ENCODE peak calls at places on chromosomes 16 and 17, in five cellular contexts. P is HEK293T, W is aorta, M is HS-27A, S is HT-29. K is an unnamed sample.
A peak's percentile ranks its signal among the peaks of the same experiment; 100 is the strongest.

GRCh38 chr17:74454197-74455024 is 12.0 kb upstream of the CD300A start:
- DNase-seq in P (no peak), S (peak; percentile 86), W (peak; percentile 94), M (no peak), K (peak; percentile 96)

GRCh38 chr16:68496689-68497088 is 42.4 kb upstream of the ZFP90 start:
- DNase-seq in S (no peak), P (no peak), M (no peak), W (no peak), K (no peak)

GRCh38 chr17:82228278-82228841 is 482 bp upstream of the SLC16A3 start:
- DNase-seq in S (peak; percentile 54), P (no peak), W (no peak), M (no peak), K (peak; percentile 90)

GRCh38 chr16:55955845-55956244 is 80.7 kb upstream of the CES5A start:
- DNase-seq in P (no peak), M (no peak), S (no peak), W (no peak), K (peak; percentile 86)

GRCh38 chr17:69819316-69820087 is 255.5 kb upstream of the KCNJ16 start:
- DNase-seq in M (peak; percentile 2), P (no peak), S (no peak), W (no peak), K (no peak)

GRCh38 chr17:65071861-65072260 is 15.3 kb upstream of the GNA13 start:
- DNase-seq in W (no peak), P (no peak), M (no peak), S (no peak), K (no peak)

GRCh38 chr16:56933266-56933619 is 1.3 kb downstream of the HERPUD1 start:
- DNase-seq in P (no peak), W (no peak), S (no peak), M (no peak), K (no peak)

GRCh38 chr17:75842963-75843576 is 1.1 kb downstream of the UNC13D start:
- DNase-seq in P (no peak), M (no peak), W (no peak), S (no peak), K (no peak)

GRCh38 chr16:4263504-4264436 is 9.1 kb downstream of the TFAP4 start:
- DNase-seq in P (peak; percentile 86), W (peak; percentile 79), M (no peak), S (peak; percentile 22), K (peak; percentile 92)

GRCh38 chr17:15240617-15241016 is 24.5 kb downstream of the PMP22 start:
- DNase-seq in S (no peak), M (no peak), P (no peak), W (no peak), K (no peak)

GRCh38 chr16:84281077-84281476 is 13.6 kb upstream of the WFDC1 start:
- DNase-seq in M (no peak), P (peak; percentile 59), W (no peak), S (peak; percentile 13), K (no peak)

GRCh38 chr17:73359987-73360410 is 48.2 kb upstream of the CDC42EP4 start:
- DNase-seq in P (no peak), S (peak; percentile 81), M (no peak), W (no peak), K (no peak)

GRCh38 chr17:75549246-75550138 is 24.0 kb downstream of the LLGL2 start:
- DNase-seq in P (peak; percentile 58), S (peak; percentile 92), W (no peak), M (no peak), K (no peak)

GRCh38 chr16:77711775-77712174 is 10.5 kb upstream of the NUDT7 start:
- DNase-seq in S (no peak), M (no peak), P (no peak), W (no peak), K (no peak)

GRCh38 chr17:49456172-49456965 is 38.7 kb upstream of the NGFR start:
- DNase-seq in S (no peak), M (no peak), P (no peak), W (peak; percentile 44), K (peak; percentile 54)

GRCh38 chr17:8253801-8254200 is 4.7 kb downstream of the PFAS start:
- DNase-seq in P (no peak), S (no peak), W (no peak), M (no peak), K (no peak)

GRCh38 chr17:82487898-82488297 is 29.4 kb downstream of the NARF start:
- DNase-seq in P (no peak), W (no peak), M (no peak), S (no peak), K (no peak)

GRCh38 chr16:57675752-57676623 is 7.9 kb downstream of the ADGRG3 start:
- DNase-seq in M (no peak), S (no peak), P (no peak), W (no peak), K (no peak)

GRCh38 chr17:1050246-1050995 is 53.5 kb downstream of the TIMM22 start:
- DNase-seq in S (no peak), W (peak; percentile 42), P (no peak), M (no peak), K (no peak)

GRCh38 chr17:68972119-68972704 is 17.0 kb upstream of the ABCA8 start:
- DNase-seq in M (no peak), S (peak; percentile 41), P (peak; percentile 31), W (no peak), K (no peak)

GRCh38 chr17:80791758-80792284 is 199.8 kb upstream of the CHMP6 start:
- DNase-seq in M (peak; percentile 88), W (peak; percentile 79), S (peak; percentile 88), P (no peak), K (peak; percentile 90)

GRCh38 chr16:12271006-12271405 is 294.5 kb downstream of the SNX29 start:
- DNase-seq in M (peak; percentile 11), W (no peak), S (peak; percentile 23), P (peak; percentile 75), K (no peak)

GRCh38 chr16:68563631-68564366 is 24.7 kb downstream of the ZFP90 start:
- DNase-seq in M (no peak), P (no peak), S (peak; percentile 3), W (no peak), K (no peak)

GRCh38 chr17:58498177-58498828 is 10.1 kb upstream of the HSF5 start:
- DNase-seq in S (no peak), M (no peak), P (no peak), W (no peak), K (no peak)

GRCh38 chr17:58595194-58595792 is 80.9 kb upstream of the MTMR4 start:
- DNase-seq in M (no peak), P (no peak), S (peak; percentile 10), W (no peak), K (no peak)

GRCh38 chr17:62093188-62094155 is 28.4 kb upstream of the MED13 start:
- DNase-seq in M (no peak), W (no peak), S (peak; percentile 42), P (no peak), K (no peak)

GRCh38 chr17:72591500-72592241 is 470.9 kb downstream of the SOX9 start:
- DNase-seq in M (no peak), S (peak; percentile 31), P (peak; percentile 38), W (no peak), K (peak; percentile 78)

GRCh38 chr16:67993207-67994036 is 5.9 kb downstream of the DPEP2 start:
- DNase-seq in W (peak; percentile 90), M (no peak), S (peak; percentile 79), P (peak; percentile 91), K (peak; percentile 96)

GRCh38 chr16:30163538-30163937 is 19.9 kb upstream of the CORO1A start:
- DNase-seq in W (no peak), S (no peak), P (no peak), M (no peak), K (no peak)

GRCh38 chr17:80512233-80512632 is 32.4 kb upstream of the RPTOR start:
- DNase-seq in P (no peak), M (no peak), S (no peak), W (no peak), K (no peak)

GRCh38 chr17:38349097-38349904 is 2.3 kb upstream of the SOCS7 start:
- DNase-seq in S (peak; percentile 100), P (peak; percentile 65), W (peak; percentile 89), M (peak; percentile 35), K (peak; percentile 94)

GRCh38 chr16:4217246-4218131 is 24.4 kb downstream of the SRL start:
- DNase-seq in P (peak; percentile 73), W (no peak), M (no peak), S (no peak), K (no peak)

GRCh38 chr17:64103751-64104364 is 26.1 kb downstream of the ERN1 start:
- DNase-seq in M (no peak), P (no peak), W (no peak), S (no peak), K (no peak)

GRCh38 chr16:57994778-57995177 is 5.7 kb downstream of the ZNF319 start:
- DNase-seq in P (peak; percentile 62), M (no peak), W (peak; percentile 83), S (peak; percentile 48), K (no peak)

GRCh38 chr17:83056583-83057396 is 22.6 kb upstream of the METRNL start:
- DNase-seq in S (peak; percentile 47), M (no peak), P (no peak), W (peak; percentile 82), K (peak; percentile 73)

GRCh38 chr17:564526-564925 is 150.1 kb downstream of the VPS53 start:
- DNase-seq in M (no peak), S (no peak), P (no peak), W (no peak), K (no peak)

GRCh38 chr17:5380491-5381135 is 38.8 kb downstream of the NUP88 start:
- DNase-seq in P (no peak), W (no peak), M (no peak), S (no peak), K (no peak)

GRCh38 chr16:81896902-81897301 is 114.4 kb downstream of the SDR42E1 start:
- DNase-seq in W (no peak), S (peak; percentile 7), M (no peak), P (no peak), K (peak; percentile 22)

K was measured in posterior vena cava.